ENCODE peak calls at places on chromosomes 3 and 15, in nine cellular contexts. P, O, Z, X, U, I, J, V and W are unnamed samples.

GRCh38 chr3:157300091-157300490 is 136.6 kb upstream of the PTX3 start:
- DNase-seq in P (no peak), Z (no peak), X (no peak), U (no peak), I (peak), O (no peak), J (no peak), V (peak), W (no peak)

GRCh38 chr3:14569474-14569873 is 29.3 kb upstream of the GRIP2 start:
- DNase-seq in U (no peak), Z (no peak), X (no peak), I (no peak), J (no peak), P (no peak), V (no peak), O (no peak), W (no peak)

GRCh38 chr15:45187578-45187893 is 230 bp downstream of the SHF start:
- DNase-seq in O (no peak), U (no peak), P (no peak), Z (no peak), I (no peak), J (no peak), V (no peak), X (no peak), W (no peak)

GRCh38 chr15:98160236-98160635 is 199.7 kb downstream of the ARRDC4 start:
- DNase-seq in O (no peak), Z (no peak), X (no peak), P (no peak), J (no peak), I (no peak), V (no peak), U (no peak), W (no peak)

GRCh38 chr15:93088200-93088980 is 621 bp downstream of the RGMA start:
- DNase-seq in X (no peak), I (no peak), Z (no peak), J (peak), P (peak), O (no peak), V (no peak), U (peak), W (peak)

GRCh38 chr15:38868326-38869114 is 303.9 kb upstream of the RASGRP1 start:
- DNase-seq in J (no peak), V (peak), U (peak), P (no peak), X (no peak), Z (peak), O (peak), I (peak), W (peak)

GRCh38 chr3:134857776-134858515 is 62.9 kb downstream of the EPHB1 start:
- DNase-seq in P (no peak), O (no peak), J (no peak), V (no peak), U (no peak), I (no peak), Z (no peak), X (no peak), W (no peak)

GRCh38 chr3:127614928-127615592 is 13.9 kb upstream of the PODXL2 start:
- DNase-seq in V (no peak), U (no peak), O (peak), I (no peak), X (no peak), Z (peak), P (no peak), J (no peak), W (no peak)

GRCh38 chr15:57560976-57561711 is 30.6 kb upstream of the MYZAP start:
- DNase-seq in P (peak), U (peak), V (peak), O (peak), J (peak), X (peak), I (peak), Z (peak), W (peak)

GRCh38 chr3:120614765-120615164 is 18.6 kb downstream of the NDUFB4 start:
- DNase-seq in I (no peak), P (no peak), J (no peak), V (no peak), O (no peak), U (no peak), X (no peak), Z (no peak), W (no peak)

GRCh38 chr15:26376243-26376642 is 396.6 kb downstream of the GABRB3 start:
- DNase-seq in O (peak), V (no peak), I (no peak), P (no peak), J (no peak), Z (no peak), X (no peak), U (no peak), W (no peak)

GRCh38 chr3:44861412-44862220 is at the start of gene TMEM42:
- DNase-seq in I (peak), U (peak), V (peak), X (peak), O (peak), Z (peak), P (peak), J (peak), W (peak)
- TF ChIP-seq CTCF in I (peak), U (no peak), V (peak), X (peak), O (peak), Z (no peak), P (no peak), J (peak), W (no peak)

GRCh38 chr3:189169728-189170127 is 2.0 kb upstream of the TPRG1 start:
- DNase-seq in U (no peak), J (no peak), V (no peak), X (no peak), I (no peak), Z (no peak), P (peak), O (no peak), W (no peak)
- TF ChIP-seq CTCF in U (no peak), J (no peak), V (peak), X (no peak), I (no peak), Z (peak), P (peak), O (no peak), W (no peak)

DNA sequence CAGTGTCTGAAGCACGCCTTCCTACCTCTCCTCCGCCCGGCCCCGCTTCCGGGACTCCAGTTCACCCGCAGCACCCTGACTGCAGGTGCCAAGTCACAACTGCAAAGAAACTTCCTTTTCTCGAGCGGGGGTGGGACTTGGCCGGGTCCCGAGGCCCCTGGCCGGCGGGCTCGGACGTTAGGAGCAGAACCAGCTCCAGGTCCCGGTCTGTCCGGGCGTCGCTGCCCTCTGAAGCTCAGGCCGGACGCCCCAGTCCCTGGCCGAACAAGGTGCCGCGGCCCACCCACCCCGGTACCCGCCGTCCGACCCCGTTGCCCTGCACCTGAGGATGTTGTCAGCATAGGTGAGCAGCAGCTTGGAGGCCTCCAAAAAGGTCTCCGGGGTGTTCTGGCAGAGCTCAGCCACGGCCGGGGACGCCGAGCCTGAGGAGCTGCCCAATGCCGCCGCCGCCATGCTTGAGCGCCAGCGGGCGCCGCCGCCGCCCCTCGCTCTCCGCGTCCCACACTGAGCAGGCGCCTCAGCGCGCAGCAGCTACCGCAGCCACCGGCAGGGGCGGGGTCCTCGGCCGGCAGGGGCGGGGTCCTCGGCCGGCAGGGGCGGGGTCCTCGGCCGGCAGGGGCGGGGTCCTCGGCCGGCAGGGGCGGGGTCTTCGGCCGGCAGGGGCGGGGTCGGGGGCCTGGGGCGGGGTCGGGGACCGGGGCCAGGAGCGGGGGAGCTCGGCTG is at the start of gene NGLY1:
- DNase-seq in V (peak), J (peak), Z (peak), O (peak), I (peak), P (peak), X (peak), U (peak), W (peak)
- TF ChIP-seq CTCF in V (no peak), J (no peak), Z (peak), O (no peak), I (no peak), P (no peak), X (peak), U (no peak), W (no peak)

GRCh38 chr3:53350652-53351051 is 3.3 kb upstream of the DCP1A start:
- DNase-seq in Z (peak), X (peak), J (no peak), I (no peak), P (no peak), U (no peak), O (peak), V (no peak), W (peak)
- TF ChIP-seq CTCF in Z (peak), X (peak), J (peak), I (peak), P (no peak), U (peak), O (peak), V (peak), W (peak)

DNA sequence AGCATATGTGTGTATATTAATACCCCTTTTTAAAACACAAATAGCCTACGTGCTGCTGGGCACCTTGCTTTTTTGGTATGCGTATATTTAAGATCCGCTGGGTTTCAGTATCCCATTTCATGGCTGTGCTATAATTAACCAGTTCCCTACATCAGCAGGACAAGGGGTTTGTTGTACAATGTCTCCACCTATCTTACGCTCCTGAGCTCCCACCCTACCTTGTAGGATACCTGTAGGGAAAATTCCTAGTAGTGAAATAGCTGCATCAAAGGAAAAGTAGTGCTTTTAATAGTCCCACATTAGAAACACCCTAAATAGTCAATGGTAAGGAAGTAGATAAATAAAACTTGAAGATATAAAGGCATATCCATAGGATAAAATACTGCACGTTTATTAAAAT is 1.4 kb downstream of the MAP6D1 start:
- DNase-seq in X (no peak), P (peak), Z (no peak), O (no peak), V (no peak), J (no peak), I (no peak), U (peak), W (no peak)
- TF ChIP-seq CTCF in X (peak), P (no peak), Z (no peak), O (no peak), V (no peak), J (no peak), I (no peak), U (no peak), W (no peak)